ENCODE peak calls at places on chromosome 1, in nine cellular contexts. M, K, T, P, S, Q, O, G and J are unnamed samples.

GRCh38 chr1:27522148-27522859 is 32.3 kb upstream of the WASF2 start:
- DNase-seq in M (peak), K (no peak), T (peak), P (no peak), S (no peak), Q (no peak), O (peak), G (no peak), J (no peak)

GRCh38 chr1:147167361-147167760 is 4.9 kb downstream of the PRKAB2 start:
- DNase-seq in M (no peak), K (no peak), T (peak), P (peak), S (no peak), Q (peak), O (no peak), G (no peak), J (no peak)

GRCh38 chr1:170664283-170664827 is 424 bp downstream of the PRRX1 start:
- DNase-seq in M (no peak), K (no peak), T (no peak), P (peak), S (no peak), Q (no peak), O (no peak), G (no peak), J (no peak)

GRCh38 chr1:201551096-201551495 is 12.2 kb downstream of the NAV1 start:
- DNase-seq in M (no peak), K (no peak), T (no peak), P (no peak), S (no peak), Q (no peak), O (no peak), G (no peak), J (no peak)

GRCh38 chr1:7406641-7407546 is 364.2 kb upstream of the VAMP3 start:
- DNase-seq in M (no peak), K (no peak), T (no peak), P (no peak), S (no peak), Q (no peak), O (peak), G (peak), J (peak)

GRCh38 chr1:198842686-198843085 is 203.8 kb downstream of the PTPRC start:
- DNase-seq in M (no peak), K (no peak), T (no peak), P (no peak), S (no peak), Q (no peak), O (no peak), G (no peak), J (no peak)

GRCh38 chr1:229645296-229646050 is 19.4 kb downstream of the URB2 start:
- DNase-seq in M (no peak), K (no peak), T (no peak), P (no peak), S (no peak), Q (no peak), O (no peak), G (no peak), J (no peak)

GRCh38 chr1:1538334-1538733 is 2.1 kb downstream of the TMEM240 start:
- DNase-seq in M (no peak), K (no peak), T (no peak), P (no peak), S (no peak), Q (no peak), O (no peak), G (no peak), J (no peak)